ENCODE peak calls at places on chromosomes 12 and 14, in five cellular contexts. W, G, O, I and E are unnamed samples.
A peak's percentile ranks its signal among the peaks of the same experiment; 100 is the strongest.

GRCh38 chr14:64340560-64341196 is 46.5 kb upstream of the ESR2 start:
- DNase-seq in G (no peak), I (no peak), W (no peak), O (no peak), E (no peak)

GRCh38 chr14:94625353-94625635 is 13.1 kb downstream of the SERPINA3 start:
- DNase-seq in G (no peak), O (no peak), I (peak; percentile 51), W (no peak), E (no peak)

GRCh38 chr12:42162198-42162597 is 17.5 kb upstream of the GXYLT1 start:
- DNase-seq in G (no peak), I (peak; percentile 60), W (no peak), O (no peak), E (no peak)

GRCh38 chr12:65881965-65882413 is 57.7 kb downstream of the HMGA2 start:
- DNase-seq in W (peak; percentile 73), G (peak; percentile 83), O (peak; percentile 30), I (peak; percentile 65), E (peak; percentile 91)

GRCh38 chr14:104731925-104732294 is 7.9 kb downstream of the ADSS1 start:
- DNase-seq in G (no peak), O (no peak), W (no peak), I (no peak), E (no peak)

GRCh38 chr12:116102019-116102418 is 175.5 kb downstream of the MED13L start:
- DNase-seq in G (no peak), W (no peak), I (no peak), O (no peak), E (no peak)

GRCh38 chr12:98814254-98814653 is 169.2 kb downstream of the APAF1 start:
- DNase-seq in O (no peak), W (no peak), G (no peak), I (peak; percentile 75), E (no peak)

GRCh38 chr12:88111074-88111652 is 30.7 kb downstream of the CEP290 start:
- DNase-seq in W (no peak), G (no peak), I (peak; percentile 45), O (no peak), E (no peak)

GRCh38 chr12:79873223-79873622 is 61.7 kb downstream of the PPP1R12A start:
- DNase-seq in W (no peak), G (no peak), I (no peak), O (no peak), E (no peak)

GRCh38 chr12:121214171-121214777 is 4.3 kb downstream of the P2RX4 start:
- DNase-seq in O (no peak), W (no peak), G (no peak), I (peak; percentile 78), E (no peak)

GRCh38 chr12:129676411-129676810 is 227.4 kb downstream of the TMEM132D start:
- DNase-seq in G (no peak), O (no peak), W (no peak), I (no peak), E (no peak)

GRCh38 chr12:57467212-57467874 is 7.8 kb downstream of the GLI1 start:
- DNase-seq in G (no peak), W (no peak), O (no peak), I (no peak), E (no peak)

GRCh38 chr14:100261621-100262020 is 22.7 kb downstream of the YY1 start:
- DNase-seq in G (no peak), I (no peak), O (no peak), W (no peak), E (no peak)

DNA sequence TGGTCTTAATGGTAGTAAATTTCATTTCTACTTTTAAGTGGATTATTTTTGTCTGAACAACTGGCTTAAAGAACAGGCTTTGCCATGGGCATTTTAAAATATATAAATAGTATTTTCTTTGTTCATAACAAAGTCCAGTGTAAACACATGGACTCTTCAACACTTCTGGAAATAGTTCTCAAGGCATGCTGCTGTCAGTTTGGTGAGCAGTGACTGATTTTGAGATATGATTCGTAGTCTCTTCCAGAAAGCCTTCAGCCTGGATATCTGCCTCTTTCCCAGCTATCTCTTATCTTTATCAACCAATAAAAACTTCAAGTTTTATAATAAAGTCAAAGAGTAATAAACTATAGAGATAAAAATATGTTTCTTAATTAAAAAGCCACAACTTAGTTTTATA is 110.7 kb downstream of the NAV3 start:
- DNase-seq in O (no peak), I (no peak), W (no peak), G (no peak), E (no peak)
- H3K4me3 ChIP-seq in O (no peak overlapping the region), I (peak overlapping the region; percentile 57), W (no peak overlapping the region), G (no peak overlapping the region), E (peak overlapping the region; percentile 29)

GRCh38 chr12:132578118-132578517 is 32.3 kb downstream of the LRCOL1 start:
- DNase-seq in G (no peak), O (no peak), W (no peak), I (no peak), E (no peak)

GRCh38 chr12:132578826-132579225 is 31.6 kb downstream of the LRCOL1 start:
- DNase-seq in W (no peak), O (no peak), G (no peak), I (no peak), E (no peak)

GRCh38 chr12:132581348-132582057 is 28.9 kb downstream of the LRCOL1 start:
- DNase-seq in W (no peak), G (no peak), I (no peak), O (no peak), E (no peak)

GRCh38 chr12:132580701-132581292 is 29.6 kb downstream of the LRCOL1 start:
- DNase-seq in I (no peak), O (no peak), G (no peak), W (no peak), E (no peak)

GRCh38 chr12:132579747-132580146 is 30.6 kb downstream of the LRCOL1 start:
- DNase-seq in G (no peak), W (no peak), O (no peak), I (no peak), E (no peak)
- H3K36me3 ChIP-seq in G (peaks cover 62% of the 10 kb centered on the region), W (peaks cover 29% of the 10 kb centered on the region), O (no peaks in the 10 kb centered on the region), I (peaks cover 4% of the 10 kb centered on the region), E (peaks cover 45% of the 10 kb centered on the region)

GRCh38 chr14:33851931-33852330 is 98.9 kb downstream of the EGLN3 start:
- DNase-seq in I (no peak), O (no peak), W (no peak), G (no peak), E (no peak)

GRCh38 chr14:33859306-33859705 is 91.6 kb downstream of the EGLN3 start:
- DNase-seq in G (no peak), I (peak; percentile 50), O (no peak), W (no peak), E (no peak)

GRCh38 chr14:33851366-33851765 is 99.5 kb downstream of the EGLN3 start:
- DNase-seq in W (no peak), I (no peak), G (no peak), O (no peak), E (no peak)

GRCh38 chr14:33857650-33858049 is 93.2 kb downstream of the EGLN3 start:
- DNase-seq in O (no peak), I (no peak), W (no peak), G (no peak), E (no peak)

DNA sequence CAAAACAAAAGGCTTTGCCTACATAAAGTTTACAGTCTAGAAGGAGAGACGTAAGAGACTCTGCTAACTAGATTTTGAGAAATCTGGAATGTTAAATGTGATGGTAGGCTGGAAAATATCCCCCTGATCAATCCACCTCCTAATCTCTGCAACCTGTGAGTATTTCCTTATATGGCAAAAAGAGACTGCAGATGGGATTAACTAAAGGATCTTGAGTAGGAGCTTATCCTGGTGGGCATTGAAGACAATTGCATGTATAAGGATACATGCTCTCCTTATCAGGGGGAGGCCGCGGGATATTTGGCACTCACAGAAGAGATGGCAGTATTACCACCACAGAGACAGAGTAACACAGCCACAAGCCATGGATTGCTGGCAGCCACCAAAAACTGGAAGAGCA is 95.2 kb downstream of the EGLN3 start:
- DNase-seq in W (no peak), O (no peak), I (no peak), G (no peak), E (no peak)
- H3K4me3 ChIP-seq in W (no peak overlapping the region), O (no peak overlapping the region), I (no peak overlapping the region), G (no peak overlapping the region), E (no peak overlapping the region)

GRCh38 chr12:367972-368371 is 21.1 kb downstream of the KDM5A start:
- DNase-seq in W (no peak), I (no peak), G (no peak), O (no peak), E (no peak)
- H3K36me3 ChIP-seq in W (peaks cover 60% of the 10 kb centered on the region), I (peaks cover 8% of the 10 kb centered on the region), G (peaks cover 73% of the 10 kb centered on the region), O (peaks cover 54% of the 10 kb centered on the region), E (peaks cover 78% of the 10 kb centered on the region)

GRCh38 chr14:103578401-103579075 is 15.8 kb downstream of the COA8 start:
- DNase-seq in O (no peak), G (no peak), I (no peak), W (no peak), E (no peak)

GRCh38 chr14:103574707-103575285 is 12.0 kb downstream of the COA8 start:
- DNase-seq in I (no peak), G (no peak), O (no peak), W (no peak), E (no peak)

GRCh38 chr14:103581206-103581605 is 18.4 kb downstream of the COA8 start:
- DNase-seq in G (no peak), W (no peak), I (no peak), O (no peak), E (no peak)

GRCh38 chr14:103574104-103574503 is 11.3 kb downstream of the COA8 start:
- DNase-seq in G (no peak), W (no peak), O (no peak), I (no peak), E (no peak)

GRCh38 chr14:103576371-103577024 is 13.7 kb downstream of the COA8 start:
- DNase-seq in O (peak; percentile 94), I (peak; percentile 83), W (peak; percentile 46), G (peak; percentile 87), E (peak; percentile 96)
- H3K4me3 ChIP-seq in O (no peak overlapping the region), I (no peak overlapping the region), W (no peak overlapping the region), G (peak overlapping the region; percentile 30), E (no peak overlapping the region)

GRCh38 chr12:46372131-46372851 is at the start of gene SLC38A2:
- DNase-seq in W (peak; percentile 98), G (peak; percentile 99), O (peak; percentile 100), I (peak; percentile 89), E (peak; percentile 98)

GRCh38 chr12:46370792-46371717 is 1.5 kb downstream of the SLC38A2 start:
- DNase-seq in W (peak; percentile 78), I (peak; percentile 83), O (peak; percentile 92), G (peak; percentile 93), E (peak; percentile 90)

GRCh38 chr12:46372852-46373302 is 304 bp upstream of the SLC38A2 start:
- DNase-seq in G (no peak), I (no peak), O (no peak), W (no peak), E (no peak)

GRCh38 chr12:46370380-46370734 is 2.2 kb downstream of the SLC38A2 start:
- DNase-seq in G (no peak), I (peak; percentile 46), O (no peak), W (no peak), E (no peak)

GRCh38 chr12:46371718-46372130 is 849 bp downstream of the SLC38A2 start:
- DNase-seq in G (peak; percentile 67), W (peak; percentile 66), O (peak; percentile 72), I (peak; percentile 49), E (peak; percentile 75)
- H3K36me3 ChIP-seq in G (peaks cover 44% of the 10 kb centered on the region), W (peaks cover 49% of the 10 kb centered on the region), O (peaks cover 44% of the 10 kb centered on the region), I (peaks cover 14% of the 10 kb centered on the region), E (peaks cover 56% of the 10 kb centered on the region)